ENCODE peak calls at places on chromosome 4, in six cellular contexts. D is upper lobe of left lung, Q is A549, Z is HepG2, O is GM12878, X is K562. P is an unnamed sample.

GRCh38 chr4:23091674-23092073 is 398.9 kb downstream of the GBA3 start:
- ATAC-seq in D (no peak), Q (no peak), Z (no peak), O (peak; percentile 48), X (no peak), P (no peak)

GRCh38 chr4:36267491-36268254 is 13.7 kb upstream of the DTHD1 start:
- ATAC-seq in D (no peak), Q (no peak), Z (no peak), O (no peak), X (no peak), P (no peak)

GRCh38 chr4:176789955-176790354 is 2.8 kb downstream of the VEGFC start:
- ATAC-seq in D (no peak), Q (no peak), Z (peak; percentile 41), O (peak; percentile 83), X (no peak), P (no peak)

GRCh38 chr4:145298885-145299284 is 118.5 kb upstream of the OTUD4 start:
- ATAC-seq in D (no peak), Q (no peak), Z (no peak), O (peak; percentile 62), X (no peak), P (no peak)

GRCh38 chr4:184668511-184669114 is 19.1 kb downstream of the PRIMPOL start:
- ATAC-seq in D (no peak), Q (no peak), Z (no peak), O (peak; percentile 40), X (no peak), P (no peak)

GRCh38 chr4:22991576-22991975 is 298.8 kb downstream of the GBA3 start:
- ATAC-seq in D (no peak), Q (no peak), Z (no peak), O (no peak), X (no peak), P (no peak)

GRCh38 chr4:156829194-156829593 is 142.4 kb downstream of the PDGFC start:
- ATAC-seq in D (peak; percentile 87), Q (no peak), Z (no peak), O (no peak), X (no peak), P (peak; percentile 82)

GRCh38 chr4:6916587-6917444 is 7.2 kb downstream of the TBC1D14 start:
- ATAC-seq in D (peak; percentile 52), Q (peak; percentile 70), Z (peak; percentile 13), O (peak; percentile 49), X (peak; percentile 80), P (peak; percentile 35)

GRCh38 chr4:87529187-87529586 is at the start of gene SPARCL1:
- ATAC-seq in D (peak; percentile 63), Q (no peak), Z (no peak), O (no peak), X (no peak), P (peak; percentile 56)

GRCh38 chr4:54005475-54005874 is 58.9 kb downstream of the CHIC2 start:
- ATAC-seq in D (peak; percentile 61), Q (no peak), Z (no peak), O (no peak), X (no peak), P (no peak)

GRCh38 chr4:24662065-24662464 is 77.7 kb upstream of the DHX15 start:
- ATAC-seq in D (no peak), Q (no peak), Z (no peak), O (no peak), X (no peak), P (no peak)

GRCh38 chr4:164304240-164304639 is 449.7 kb upstream of the SMIM31 start:
- ATAC-seq in D (no peak), Q (no peak), Z (no peak), O (peak; percentile 82), X (no peak), P (no peak)

GRCh38 chr4:143357161-143357845 is 20.6 kb downstream of the GAB1 start:
- ATAC-seq in D (no peak), Q (no peak), Z (no peak), O (peak; percentile 38), X (no peak), P (no peak)

GRCh38 chr4:117702353-117702752 is 331.9 kb upstream of the NDST3 start:
- ATAC-seq in D (no peak), Q (no peak), Z (peak; percentile 54), O (no peak), X (no peak), P (no peak)

GRCh38 chr4:100935090-100935489 is 412.2 kb downstream of the PPP3CA start:
- ATAC-seq in D (no peak), Q (peak; percentile 66), Z (no peak), O (peak; percentile 64), X (no peak), P (no peak)

GRCh38 chr4:64432674-64433073 is 23.4 kb upstream of the TECRL start:
- ATAC-seq in D (no peak), Q (no peak), Z (no peak), O (no peak), X (no peak), P (no peak)

GRCh38 chr4:169122405-169122804 is 112.3 kb upstream of the CBR4 start:
- ATAC-seq in D (no peak), Q (no peak), Z (no peak), O (no peak), X (no peak), P (no peak)

GRCh38 chr4:25861951-25862410 is 807 bp downstream of the SEL1L3 start:
- ATAC-seq in D (peak; percentile 30), Q (peak; percentile 35), Z (no peak), O (peak; percentile 10), X (peak; percentile 46), P (no peak)

GRCh38 chr4:183919173-183919572 is 14.1 kb downstream of the STOX2 start:
- ATAC-seq in D (no peak), Q (no peak), Z (no peak), O (no peak), X (peak; percentile 54), P (no peak)

GRCh38 chr4:95155759-95156451 is 392.9 kb downstream of the UNC5C start:
- ATAC-seq in D (peak; percentile 58), Q (no peak), Z (no peak), O (peak; percentile 58), X (peak; percentile 57), P (no peak)

GRCh38 chr4:188439641-188440311 is 300.5 kb downstream of the TRIML1 start:
- ATAC-seq in D (no peak), Q (no peak), Z (peak; percentile 68), O (no peak), X (no peak), P (peak; percentile 36)

GRCh38 chr4:74499986-74500781 is 55.2 kb downstream of the AREG start:
- ATAC-seq in D (no peak), Q (no peak), Z (no peak), O (peak; percentile 57), X (no peak), P (no peak)

GRCh38 chr4:78638324-78639172 is 87.0 kb downstream of the ANXA3 start:
- ATAC-seq in D (no peak), Q (no peak), Z (no peak), O (peak; percentile 78), X (peak; percentile 15), P (no peak)

GRCh38 chr4:87011340-87012034 is 76.7 kb downstream of the AFF1 start:
- ATAC-seq in D (peak; percentile 38), Q (peak; percentile 38), Z (no peak), O (no peak), X (peak; percentile 19), P (no peak)

GRCh38 chr4:141391771-141392170 is 171.1 kb downstream of the ZNF330 start:
- ATAC-seq in D (no peak), Q (no peak), Z (no peak), O (no peak), X (no peak), P (no peak)

GRCh38 chr4:26073886-26074560 is 160.0 kb downstream of the SMIM20 start:
- ATAC-seq in D (peak; percentile 15), Q (no peak), Z (no peak), O (no peak), X (no peak), P (no peak)

GRCh38 chr4:7831330-7831729 is 108.3 kb downstream of the AFAP1 start:
- ATAC-seq in D (peak; percentile 61), Q (no peak), Z (no peak), O (peak; percentile 42), X (peak; percentile 67), P (no peak)

GRCh38 chr4:143294310-143294709 is 42.4 kb upstream of the GAB1 start:
- ATAC-seq in D (peak; percentile 86), Q (no peak), Z (no peak), O (no peak), X (no peak), P (peak; percentile 92)

GRCh38 chr4:137510866-137511265 is 21.4 kb downstream of the PCDH18 start:
- ATAC-seq in D (peak; percentile 96), Q (no peak), Z (no peak), O (peak; percentile 86), X (no peak), P (peak; percentile 92)

GRCh38 chr4:106384878-106385277 is 16.3 kb upstream of the GIMD1 start:
- ATAC-seq in D (no peak), Q (no peak), Z (no peak), O (no peak), X (no peak), P (no peak)

GRCh38 chr4:52246834-52247233 is 195.7 kb downstream of the SPATA18 start:
- ATAC-seq in D (peak; percentile 18), Q (no peak), Z (no peak), O (no peak), X (no peak), P (no peak)

GRCh38 chr4:3746701-3747581 is 19.2 kb upstream of the ADRA2C start:
- ATAC-seq in D (no peak), Q (peak; percentile 46), Z (no peak), O (no peak), X (no peak), P (no peak)
- H3K27ac ChIP-seq in D (no peak overlapping the region), Q (no peak overlapping the region), Z (no peak overlapping the region), O (no peak overlapping the region), X (no peak overlapping the region), P (no peak overlapping the region)

GRCh38 chr4:127247293-127247952 is 385.3 kb upstream of the INTU start:
- ATAC-seq in D (no peak), Q (no peak), Z (no peak), O (no peak), X (peak; percentile 63), P (no peak)

GRCh38 chr4:127249767-127250108 is 383.0 kb upstream of the INTU start:
- ATAC-seq in D (no peak), Q (no peak), Z (no peak), O (no peak), X (no peak), P (no peak)

GRCh38 chr4:127249066-127249766 is 383.5 kb upstream of the INTU start:
- ATAC-seq in D (no peak), Q (no peak), Z (no peak), O (no peak), X (peak; percentile 69), P (no peak)

GRCh38 chr4:127251423-127251822 is 381.3 kb upstream of the INTU start:
- ATAC-seq in D (no peak), Q (no peak), Z (no peak), O (peak; percentile 88), X (no peak), P (no peak)

GRCh38 chr4:127250577-127250976 is 382.2 kb upstream of the INTU start:
- ATAC-seq in D (no peak), Q (no peak), Z (no peak), O (peak; percentile 81), X (no peak), P (no peak)
- TF ChIP-seq EP300 in D (no peak), Q (no peak), Z (no peak), O (no peak), X (no peak), P (no peak)

GRCh38 chr4:119041951-119042560 is 93.6 kb upstream of the MYOZ2 start:
- ATAC-seq in D (peak; percentile 91), Q (peak; percentile 92), Z (peak; percentile 96), O (peak; percentile 95), X (peak; percentile 97), P (peak; percentile 43)
- H3K27ac ChIP-seq in D (peak overlapping the region; percentile 68), Q (peak overlapping the region; percentile 78), Z (no peak overlapping the region), O (no peak overlapping the region), X (no peak overlapping the region), P (peak overlapping the region; percentile 90)

GRCh38 chr4:41525129-41525528 is 12.8 kb upstream of the LIMCH1 start:
- ATAC-seq in D (no peak), Q (peak; percentile 90), Z (no peak), O (no peak), X (no peak), P (peak; percentile 77)
- TF ChIP-seq EP300 in D (no peak), Q (peak; percentile 74), Z (no peak), O (no peak), X (no peak), P (no peak)

P was measured in gastroesophageal sphincter.